ENCODE peak calls at places on chromosomes 12 and 14, in seven cellular contexts. One of them, this sample, is unnamed.

GRCh38 chr14:103179078-103179477 is 55.8 kb downstream of the TNFAIP2 start:
- DNase-seq in IMR-90: no peak
- DNase-seq in left lobe of liver: no peak
- DNase-seq in germinal center: no peak
- DNase-seq in endothelial cell: no peak
- DNase-seq in WERI-Rb-1: no peak
- DNase-seq in NT2/D1: no peak
- DNase-seq in this sample: no peak

GRCh38 chr12:112901271-112901670 is 5.5 kb upstream of the OAS1 start:
- DNase-seq in IMR-90: no peak
- DNase-seq in left lobe of liver: peak; percentile 91
- DNase-seq in germinal center: no peak
- DNase-seq in endothelial cell: no peak
- DNase-seq in WERI-Rb-1: no peak
- DNase-seq in NT2/D1: no peak
- DNase-seq in this sample: no peak

GRCh38 chr14:67729072-67729561 is 27.4 kb downstream of the RDH12 start:
- DNase-seq in IMR-90: no peak
- DNase-seq in left lobe of liver: peak; percentile 78
- DNase-seq in germinal center: no peak
- DNase-seq in endothelial cell: no peak
- DNase-seq in WERI-Rb-1: no peak
- DNase-seq in NT2/D1: no peak
- DNase-seq in this sample: no peak

GRCh38 chr12:3551976-3552725 is 61.1 kb downstream of the PRMT8 start:
- DNase-seq in IMR-90: no peak
- DNase-seq in left lobe of liver: no peak
- DNase-seq in germinal center: no peak
- DNase-seq in endothelial cell: no peak
- DNase-seq in WERI-Rb-1: no peak
- DNase-seq in NT2/D1: no peak
- DNase-seq in this sample: no peak

GRCh38 chr12:123139926-123140674 is 10.8 kb downstream of the PITPNM2 start:
- DNase-seq in IMR-90: peak; percentile 57
- DNase-seq in left lobe of liver: peak; percentile 41
- DNase-seq in germinal center: no peak
- DNase-seq in endothelial cell: no peak
- DNase-seq in WERI-Rb-1: peak; percentile 89
- DNase-seq in NT2/D1: no peak
- DNase-seq in this sample: peak; percentile 91

GRCh38 chr12:97960225-97960624 is 497.6 kb downstream of the RMST start:
- DNase-seq in IMR-90: no peak
- DNase-seq in left lobe of liver: no peak
- DNase-seq in germinal center: no peak
- DNase-seq in endothelial cell: no peak
- DNase-seq in WERI-Rb-1: no peak
- DNase-seq in NT2/D1: no peak
- DNase-seq in this sample: no peak

GRCh38 chr12:269216-269615 is 6.6 kb upstream of the SLC6A13 start:
- DNase-seq in IMR-90: peak; percentile 46
- DNase-seq in left lobe of liver: no peak
- DNase-seq in germinal center: no peak
- DNase-seq in endothelial cell: no peak
- DNase-seq in WERI-Rb-1: no peak
- DNase-seq in NT2/D1: no peak
- DNase-seq in this sample: no peak

GRCh38 chr12:27460471-27460978 is 14.0 kb downstream of the SMCO2 start:
- DNase-seq in IMR-90: peak; percentile 38
- DNase-seq in left lobe of liver: no peak
- DNase-seq in germinal center: no peak
- DNase-seq in endothelial cell: no peak
- DNase-seq in WERI-Rb-1: no peak
- DNase-seq in NT2/D1: no peak
- DNase-seq in this sample: no peak

GRCh38 chr12:124488520-124488919 is 78.9 kb downstream of the NCOR2 start:
- DNase-seq in IMR-90: no peak
- DNase-seq in left lobe of liver: no peak
- DNase-seq in germinal center: no peak
- DNase-seq in endothelial cell: no peak
- DNase-seq in WERI-Rb-1: no peak
- DNase-seq in NT2/D1: no peak
- DNase-seq in this sample: no peak

GRCh38 chr12:75556306-75556899 is 45.0 kb upstream of the KRR1 start:
- DNase-seq in IMR-90: no peak
- DNase-seq in left lobe of liver: no peak
- DNase-seq in germinal center: no peak
- DNase-seq in endothelial cell: no peak
- DNase-seq in WERI-Rb-1: no peak
- DNase-seq in NT2/D1: no peak
- DNase-seq in this sample: peak; percentile 29

GRCh38 chr12:69738351-69739286 is at the start of gene RAB3IP:
- DNase-seq in IMR-90: peak; percentile 61
- DNase-seq in left lobe of liver: peak; percentile 93
- DNase-seq in germinal center: peak; percentile 98
- DNase-seq in endothelial cell: peak; percentile 92
- DNase-seq in WERI-Rb-1: peak; percentile 90
- DNase-seq in NT2/D1: peak; percentile 75
- DNase-seq in this sample: peak; percentile 91

GRCh38 chr12:67426067-67426466 is 156.9 kb downstream of the CAND1 start:
- DNase-seq in IMR-90: peak; percentile 80
- DNase-seq in left lobe of liver: no peak
- DNase-seq in germinal center: no peak
- DNase-seq in endothelial cell: no peak
- DNase-seq in WERI-Rb-1: no peak
- DNase-seq in NT2/D1: no peak
- DNase-seq in this sample: no peak

GRCh38 chr12:99611590-99611989 is 36.0 kb upstream of the GARIN6 start:
- DNase-seq in IMR-90: no peak
- DNase-seq in left lobe of liver: no peak
- DNase-seq in germinal center: no peak
- DNase-seq in endothelial cell: no peak
- DNase-seq in WERI-Rb-1: no peak
- DNase-seq in NT2/D1: no peak
- DNase-seq in this sample: no peak

GRCh38 chr12:3418609-3419469 is 72.2 kb upstream of the PRMT8 start:
- DNase-seq in IMR-90: no peak
- DNase-seq in left lobe of liver: no peak
- DNase-seq in germinal center: no peak
- DNase-seq in endothelial cell: no peak
- DNase-seq in WERI-Rb-1: no peak
- DNase-seq in NT2/D1: no peak
- DNase-seq in this sample: no peak

GRCh38 chr14:62126885-62127478 is 364.8 kb downstream of the SNAPC1 start:
- DNase-seq in IMR-90: peak; percentile 72
- DNase-seq in left lobe of liver: no peak
- DNase-seq in germinal center: peak; percentile 48
- DNase-seq in endothelial cell: peak; percentile 19
- DNase-seq in WERI-Rb-1: peak; percentile 21
- DNase-seq in NT2/D1: peak; percentile 33
- DNase-seq in this sample: peak; percentile 69

GRCh38 chr12:98416845-98417244 is 98.5 kb upstream of the TMPO start:
- DNase-seq in IMR-90: peak; percentile 57
- DNase-seq in left lobe of liver: no peak
- DNase-seq in germinal center: no peak
- DNase-seq in endothelial cell: no peak
- DNase-seq in WERI-Rb-1: no peak
- DNase-seq in NT2/D1: no peak
- DNase-seq in this sample: peak; percentile 9

GRCh38 chr12:108831309-108831991 is 25.9 kb downstream of the SSH1 start:
- DNase-seq in IMR-90: no peak
- DNase-seq in left lobe of liver: no peak
- DNase-seq in germinal center: no peak
- DNase-seq in endothelial cell: no peak
- DNase-seq in WERI-Rb-1: no peak
- DNase-seq in NT2/D1: no peak
- DNase-seq in this sample: no peak

GRCh38 chr12:2691001-2691339 is 103.8 kb upstream of the FKBP4 start:
- DNase-seq in IMR-90: peak; percentile 7
- DNase-seq in left lobe of liver: no peak
- DNase-seq in germinal center: peak; percentile 47
- DNase-seq in endothelial cell: peak; percentile 47
- DNase-seq in WERI-Rb-1: peak; percentile 81
- DNase-seq in NT2/D1: peak; percentile 54
- DNase-seq in this sample: peak; percentile 43

GRCh38 chr14:103315368-103315911 is 18.6 kb upstream of the EIF5 start:
- DNase-seq in IMR-90: peak; percentile 74
- DNase-seq in left lobe of liver: peak; percentile 89
- DNase-seq in germinal center: no peak
- DNase-seq in endothelial cell: peak; percentile 38
- DNase-seq in WERI-Rb-1: no peak
- DNase-seq in NT2/D1: no peak
- DNase-seq in this sample: no peak

GRCh38 chr12:75725505-75726120 is 214.2 kb upstream of the KRR1 start:
- DNase-seq in IMR-90: peak; percentile 74
- DNase-seq in left lobe of liver: no peak
- DNase-seq in germinal center: no peak
- DNase-seq in endothelial cell: no peak
- DNase-seq in WERI-Rb-1: no peak
- DNase-seq in NT2/D1: no peak
- DNase-seq in this sample: peak; percentile 31